ENCODE peak calls at places on chromosomes 1 and 21, in five cellular contexts. M, V, Z, Y and B are unnamed samples.

GRCh38 chr1:173506437-173506836 is 29.3 kb downstream of the PRDX6 start:
- DNase-seq in M (no peak), Y (no peak), Z (no peak), V (no peak), B (no peak)

GRCh38 chr1:42176902-42177519 is 12.5 kb upstream of the GUCA2A start:
- DNase-seq in M (no peak), V (peak), Y (peak), Z (no peak), B (no peak)

GRCh38 chr21:43273016-43273707 is 104.4 kb downstream of the CRYAA start:
- DNase-seq in M (no peak), Z (no peak), V (no peak), Y (no peak), B (no peak)

GRCh38 chr1:157170677-157171515 is 32.7 kb upstream of the ETV3 start:
- DNase-seq in Y (no peak), M (no peak), V (peak), Z (peak), B (peak)

GRCh38 chr1:231628207-231628876 is 1.8 kb downstream of the DISC1 start:
- DNase-seq in V (peak), Y (no peak), Z (no peak), M (peak), B (no peak)

GRCh38 chr1:109993885-109994284 is 9.3 kb downstream of the AHCYL1 start:
- DNase-seq in V (no peak), M (no peak), Y (no peak), Z (no peak), B (no peak)

GRCh38 chr1:42968654-42969053 is 10.0 kb upstream of the SLC2A1 start:
- DNase-seq in Y (no peak), M (no peak), V (no peak), Z (no peak), B (no peak)

GRCh38 chr1:182762536-182762935 is 27.0 kb upstream of the NPL start:
- DNase-seq in V (no peak), M (no peak), Z (no peak), Y (no peak), B (no peak)

GRCh38 chr1:101008229-101008628 is 17.4 kb downstream of the DPH5 start:
- DNase-seq in Y (no peak), M (no peak), Z (no peak), V (no peak), B (no peak)

GRCh38 chr1:226406401-226406881 is 1.5 kb downstream of the PARP1 start:
- DNase-seq in Z (no peak), Y (no peak), V (peak), M (no peak), B (no peak)

GRCh38 chr1:151009206-151009587 is 948 bp downstream of the PRUNE1 start:
- DNase-seq in Z (no peak), M (no peak), V (peak), Y (peak), B (no peak)

GRCh38 chr1:231603598-231604275 is 22.9 kb upstream of the DISC1 start:
- DNase-seq in Z (no peak), V (peak), Y (peak), M (peak), B (peak)

GRCh38 chr1:241292973-241293372 is 64.0 kb downstream of the RGS7 start:
- DNase-seq in Z (no peak), V (peak), Y (no peak), M (no peak), B (no peak)

GRCh38 chr1:162992945-162993344 is 76.2 kb upstream of the RGS4 start:
- DNase-seq in Y (no peak), M (no peak), V (no peak), Z (no peak), B (no peak)

GRCh38 chr1:197129698-197130097 is 16.8 kb downstream of the ASPM start:
- DNase-seq in Z (no peak), V (no peak), M (no peak), Y (no peak), B (no peak)

GRCh38 chr1:95179205-95180001 is 54.6 kb upstream of the RWDD3 start:
- DNase-seq in Y (no peak), Z (no peak), M (no peak), V (no peak), B (no peak)

GRCh38 chr1:229284887-229285286 is 14.0 kb downstream of the RAB4A start:
- DNase-seq in M (no peak), Y (no peak), Z (no peak), V (no peak), B (no peak)

GRCh38 chr1:208068908-208069307 is 158.0 kb upstream of the CD34 start:
- DNase-seq in Z (no peak), V (no peak), M (no peak), Y (no peak), B (no peak)

GRCh38 chr1:156704930-156705320 is 458 bp downstream of the CRABP2 start:
- DNase-seq in Y (peak), Z (no peak), V (peak), M (no peak), B (no peak)

GRCh38 chr21:38948377-38948776 is 142.6 kb downstream of the ETS2 start:
- DNase-seq in V (peak), Z (no peak), M (no peak), Y (no peak), B (no peak)

GRCh38 chr1:43999455-43999854 is 8.1 kb downstream of the CCDC24 start:
- DNase-seq in Y (no peak), V (no peak), Z (no peak), M (no peak), B (no peak)

GRCh38 chr1:115829023-115829674 is 11.8 kb downstream of the NHLH2 start:
- DNase-seq in V (peak), M (no peak), Z (no peak), Y (peak), B (no peak)

GRCh38 chr1:173149887-173150286 is 57.2 kb downstream of the TNFSF4 start:
- DNase-seq in Z (no peak), V (peak), M (no peak), Y (peak), B (no peak)

GRCh38 chr1:92485374-92486250 is 1.1 kb downstream of the GFI1 start:
- DNase-seq in Z (peak), V (no peak), M (peak), Y (no peak), B (peak)

GRCh38 chr1:234395297-234395696 is 22.0 kb downstream of the COA6 start:
- DNase-seq in Y (no peak), M (no peak), Z (no peak), V (no peak), B (no peak)

GRCh38 chr1:200437556-200438203 is 27.8 kb upstream of the ZNF281 start:
- DNase-seq in Y (no peak), Z (no peak), M (no peak), V (peak), B (no peak)

GRCh38 chr1:14590781-14591180 is 7.7 kb upstream of the KAZN start:
- DNase-seq in V (no peak), Y (no peak), M (no peak), Z (no peak), B (no peak)

GRCh38 chr1:60251426-60251825 is 177.9 kb upstream of the C1orf87 start:
- DNase-seq in Z (no peak), Y (no peak), V (no peak), M (no peak), B (no peak)